ENCODE peak calls at places on chromosomes 2 and 18, in nine cellular contexts. One of them, this sample, is unnamed.

GRCh38 chr2:223969856-223970255 is 12.6 kb downstream of the MRPL44 start:
- DNase-seq in heart left ventricle: no peak
- DNase-seq in pancreas: no peak
- DNase-seq in A549: no peak
- DNase-seq in NCI-H1105 treated with DMSO at 0.1 percent for 48 hours: no peak
- DNase-seq in brain microvascular endothelial cell: peak
- DNase-seq in posterior vena cava: no peak
- DNase-seq in cardiac fibroblast: no peak
- DNase-seq in iPS-NIHi11: no peak
- DNase-seq in this sample: no peak

GRCh38 chr2:192570786-192571185 is 376.1 kb upstream of the TMEFF2 start:
- DNase-seq in NCI-H1105 treated with DMSO at 0.1 percent for 48 hours: no peak
- DNase-seq in cardiac fibroblast: no peak
- DNase-seq in iPS-NIHi11: no peak
- DNase-seq in heart left ventricle: no peak
- DNase-seq in posterior vena cava: no peak
- DNase-seq in brain microvascular endothelial cell: no peak
- DNase-seq in A549: no peak
- DNase-seq in pancreas: no peak
- DNase-seq in this sample: no peak

GRCh38 chr2:122019729-122020128 is 264.3 kb downstream of the TSN start:
- DNase-seq in heart left ventricle: no peak
- DNase-seq in posterior vena cava: no peak
- DNase-seq in NCI-H1105 treated with DMSO at 0.1 percent for 48 hours: no peak
- DNase-seq in iPS-NIHi11: no peak
- DNase-seq in cardiac fibroblast: peak
- DNase-seq in brain microvascular endothelial cell: no peak
- DNase-seq in A549: no peak
- DNase-seq in pancreas: peak
- DNase-seq in this sample: no peak

GRCh38 chr2:24821433-24821891 is 28.2 kb downstream of the CENPO start:
- DNase-seq in brain microvascular endothelial cell: no peak
- DNase-seq in posterior vena cava: no peak
- DNase-seq in pancreas: no peak
- DNase-seq in heart left ventricle: no peak
- DNase-seq in A549: no peak
- DNase-seq in iPS-NIHi11: peak
- DNase-seq in NCI-H1105 treated with DMSO at 0.1 percent for 48 hours: no peak
- DNase-seq in cardiac fibroblast: no peak
- DNase-seq in this sample: no peak

GRCh38 chr18:10727477-10727876 is 201.7 kb downstream of the NAPG start:
- DNase-seq in pancreas: no peak
- DNase-seq in cardiac fibroblast: peak
- DNase-seq in brain microvascular endothelial cell: no peak
- DNase-seq in A549: no peak
- DNase-seq in posterior vena cava: no peak
- DNase-seq in iPS-NIHi11: no peak
- DNase-seq in NCI-H1105 treated with DMSO at 0.1 percent for 48 hours: no peak
- DNase-seq in heart left ventricle: peak
- DNase-seq in this sample: no peak

GRCh38 chr18:41761329-41762028 is 193.6 kb upstream of the PIK3C3 start:
- DNase-seq in brain microvascular endothelial cell: peak
- DNase-seq in NCI-H1105 treated with DMSO at 0.1 percent for 48 hours: no peak
- DNase-seq in pancreas: no peak
- DNase-seq in A549: peak
- DNase-seq in cardiac fibroblast: peak
- DNase-seq in heart left ventricle: no peak
- DNase-seq in iPS-NIHi11: no peak
- DNase-seq in posterior vena cava: no peak
- DNase-seq in this sample: no peak

GRCh38 chr2:460861-461260 is 173.0 kb upstream of the ALKAL2 start:
- DNase-seq in iPS-NIHi11: no peak
- DNase-seq in A549: no peak
- DNase-seq in cardiac fibroblast: no peak
- DNase-seq in posterior vena cava: no peak
- DNase-seq in brain microvascular endothelial cell: no peak
- DNase-seq in NCI-H1105 treated with DMSO at 0.1 percent for 48 hours: no peak
- DNase-seq in heart left ventricle: no peak
- DNase-seq in pancreas: no peak
- DNase-seq in this sample: peak

GRCh38 chr2:101500860-101501259 is 25.9 kb upstream of the RFX8 start:
- DNase-seq in NCI-H1105 treated with DMSO at 0.1 percent for 48 hours: no peak
- DNase-seq in pancreas: no peak
- DNase-seq in iPS-NIHi11: no peak
- DNase-seq in heart left ventricle: no peak
- DNase-seq in posterior vena cava: no peak
- DNase-seq in A549: no peak
- DNase-seq in cardiac fibroblast: peak
- DNase-seq in brain microvascular endothelial cell: no peak
- DNase-seq in this sample: no peak

GRCh38 chr18:56200381-56200831 is 438.0 kb downstream of the TXNL1 start:
- DNase-seq in cardiac fibroblast: peak
- DNase-seq in posterior vena cava: no peak
- DNase-seq in iPS-NIHi11: no peak
- DNase-seq in NCI-H1105 treated with DMSO at 0.1 percent for 48 hours: no peak
- DNase-seq in heart left ventricle: no peak
- DNase-seq in A549: no peak
- DNase-seq in pancreas: no peak
- DNase-seq in brain microvascular endothelial cell: peak
- DNase-seq in this sample: no peak

GRCh38 chr18:63302647-63303405 is 16.7 kb downstream of the BCL2 start:
- DNase-seq in NCI-H1105 treated with DMSO at 0.1 percent for 48 hours: no peak
- DNase-seq in posterior vena cava: no peak
- DNase-seq in brain microvascular endothelial cell: no peak
- DNase-seq in cardiac fibroblast: no peak
- DNase-seq in heart left ventricle: no peak
- DNase-seq in A549: no peak
- DNase-seq in iPS-NIHi11: no peak
- DNase-seq in pancreas: no peak
- DNase-seq in this sample: no peak

GRCh38 chr18:70422061-70422965 is 133.5 kb downstream of the SOCS6 start:
- DNase-seq in cardiac fibroblast: peak
- DNase-seq in iPS-NIHi11: peak
- DNase-seq in brain microvascular endothelial cell: peak
- DNase-seq in A549: peak
- DNase-seq in heart left ventricle: peak
- DNase-seq in posterior vena cava: peak
- DNase-seq in NCI-H1105 treated with DMSO at 0.1 percent for 48 hours: peak
- DNase-seq in pancreas: peak
- DNase-seq in this sample: no peak

GRCh38 chr2:46915281-46915810 is at the start of gene MCFD2:
- DNase-seq in A549: peak
- DNase-seq in posterior vena cava: peak
- DNase-seq in brain microvascular endothelial cell: no peak
- DNase-seq in NCI-H1105 treated with DMSO at 0.1 percent for 48 hours: no peak
- DNase-seq in iPS-NIHi11: no peak
- DNase-seq in cardiac fibroblast: peak
- DNase-seq in pancreas: peak
- DNase-seq in heart left ventricle: peak
- DNase-seq in this sample: no peak

GRCh38 chr18:4254840-4255239 is 200.3 kb downstream of the DLGAP1 start:
- DNase-seq in posterior vena cava: no peak
- DNase-seq in NCI-H1105 treated with DMSO at 0.1 percent for 48 hours: no peak
- DNase-seq in cardiac fibroblast: no peak
- DNase-seq in heart left ventricle: no peak
- DNase-seq in A549: no peak
- DNase-seq in pancreas: no peak
- DNase-seq in iPS-NIHi11: no peak
- DNase-seq in brain microvascular endothelial cell: no peak
- DNase-seq in this sample: no peak

GRCh38 chr2:38308821-38309220 is 68.3 kb downstream of the ATL2 start:
- DNase-seq in iPS-NIHi11: no peak
- DNase-seq in NCI-H1105 treated with DMSO at 0.1 percent for 48 hours: no peak
- DNase-seq in heart left ventricle: no peak
- DNase-seq in brain microvascular endothelial cell: no peak
- DNase-seq in cardiac fibroblast: no peak
- DNase-seq in A549: no peak
- DNase-seq in pancreas: no peak
- DNase-seq in posterior vena cava: no peak
- DNase-seq in this sample: no peak

GRCh38 chr2:127392133-127392827 is 4.5 kb upstream of the MAP3K2 start:
- DNase-seq in A549: no peak
- DNase-seq in brain microvascular endothelial cell: no peak
- DNase-seq in heart left ventricle: no peak
- DNase-seq in posterior vena cava: no peak
- DNase-seq in NCI-H1105 treated with DMSO at 0.1 percent for 48 hours: no peak
- DNase-seq in iPS-NIHi11: no peak
- DNase-seq in cardiac fibroblast: peak
- DNase-seq in pancreas: no peak
- DNase-seq in this sample: no peak

GRCh38 chr2:154724194-154724797 is 25.8 kb downstream of the KCNJ3 start:
- DNase-seq in A549: no peak
- DNase-seq in NCI-H1105 treated with DMSO at 0.1 percent for 48 hours: no peak
- DNase-seq in brain microvascular endothelial cell: no peak
- DNase-seq in cardiac fibroblast: no peak
- DNase-seq in posterior vena cava: no peak
- DNase-seq in pancreas: no peak
- DNase-seq in iPS-NIHi11: no peak
- DNase-seq in heart left ventricle: no peak
- DNase-seq in this sample: no peak

GRCh38 chr2:164621761-164622105 is 451 bp upstream of the GRB14 start:
- DNase-seq in A549: peak
- DNase-seq in heart left ventricle: peak
- DNase-seq in iPS-NIHi11: no peak
- DNase-seq in brain microvascular endothelial cell: no peak
- DNase-seq in posterior vena cava: no peak
- DNase-seq in cardiac fibroblast: no peak
- DNase-seq in pancreas: peak
- DNase-seq in NCI-H1105 treated with DMSO at 0.1 percent for 48 hours: peak
- DNase-seq in this sample: no peak

GRCh38 chr2:36456227-36456788 is 100.7 kb downstream of the CRIM1 start:
- DNase-seq in heart left ventricle: peak
- DNase-seq in brain microvascular endothelial cell: peak
- DNase-seq in NCI-H1105 treated with DMSO at 0.1 percent for 48 hours: no peak
- DNase-seq in posterior vena cava: no peak
- DNase-seq in pancreas: peak
- DNase-seq in cardiac fibroblast: peak
- DNase-seq in A549: no peak
- DNase-seq in iPS-NIHi11: no peak
- DNase-seq in this sample: no peak

GRCh38 chr18:50622320-50622719 is 62.4 kb downstream of the MAPK4 start:
- DNase-seq in heart left ventricle: no peak
- DNase-seq in posterior vena cava: no peak
- DNase-seq in pancreas: no peak
- DNase-seq in cardiac fibroblast: no peak
- DNase-seq in A549: no peak
- DNase-seq in brain microvascular endothelial cell: no peak
- DNase-seq in NCI-H1105 treated with DMSO at 0.1 percent for 48 hours: no peak
- DNase-seq in iPS-NIHi11: no peak
- DNase-seq in this sample: no peak

GRCh38 chr2:40283111-40283909 is 168.6 kb downstream of the SLC8A1 start:
- DNase-seq in iPS-NIHi11: no peak
- DNase-seq in A549: no peak
- DNase-seq in heart left ventricle: no peak
- DNase-seq in posterior vena cava: no peak
- DNase-seq in cardiac fibroblast: peak
- DNase-seq in pancreas: no peak
- DNase-seq in NCI-H1105 treated with DMSO at 0.1 percent for 48 hours: no peak
- DNase-seq in brain microvascular endothelial cell: no peak
- DNase-seq in this sample: no peak

GRCh38 chr18:62829936-62830335 is 114.6 kb downstream of the PHLPP1 start:
- DNase-seq in heart left ventricle: no peak
- DNase-seq in cardiac fibroblast: no peak
- DNase-seq in posterior vena cava: no peak
- DNase-seq in brain microvascular endothelial cell: peak
- DNase-seq in pancreas: no peak
- DNase-seq in iPS-NIHi11: no peak
- DNase-seq in NCI-H1105 treated with DMSO at 0.1 percent for 48 hours: no peak
- DNase-seq in A549: no peak
- DNase-seq in this sample: no peak

GRCh38 chr2:182854405-182855105 is 11.9 kb downstream of the FRZB start:
- DNase-seq in pancreas: no peak
- DNase-seq in cardiac fibroblast: peak
- DNase-seq in brain microvascular endothelial cell: peak
- DNase-seq in heart left ventricle: no peak
- DNase-seq in iPS-NIHi11: no peak
- DNase-seq in A549: no peak
- DNase-seq in NCI-H1105 treated with DMSO at 0.1 percent for 48 hours: no peak
- DNase-seq in posterior vena cava: no peak
- DNase-seq in this sample: no peak

GRCh38 chr2:128406629-128407252 is 88.1 kb upstream of the HS6ST1 start:
- DNase-seq in brain microvascular endothelial cell: no peak
- DNase-seq in heart left ventricle: no peak
- DNase-seq in cardiac fibroblast: no peak
- DNase-seq in NCI-H1105 treated with DMSO at 0.1 percent for 48 hours: no peak
- DNase-seq in iPS-NIHi11: no peak
- DNase-seq in posterior vena cava: no peak
- DNase-seq in A549: no peak
- DNase-seq in pancreas: peak
- DNase-seq in this sample: no peak

GRCh38 chr2:11832531-11832930 is 86.1 kb downstream of the LPIN1 start:
- DNase-seq in cardiac fibroblast: no peak
- DNase-seq in NCI-H1105 treated with DMSO at 0.1 percent for 48 hours: no peak
- DNase-seq in pancreas: no peak
- DNase-seq in iPS-NIHi11: no peak
- DNase-seq in heart left ventricle: no peak
- DNase-seq in posterior vena cava: no peak
- DNase-seq in brain microvascular endothelial cell: no peak
- DNase-seq in A549: no peak
- DNase-seq in this sample: no peak

GRCh38 chr2:84071050-84071449 is 388.0 kb downstream of the SUCLG1 start:
- DNase-seq in posterior vena cava: no peak
- DNase-seq in iPS-NIHi11: no peak
- DNase-seq in A549: no peak
- DNase-seq in brain microvascular endothelial cell: no peak
- DNase-seq in NCI-H1105 treated with DMSO at 0.1 percent for 48 hours: no peak
- DNase-seq in pancreas: no peak
- DNase-seq in cardiac fibroblast: no peak
- DNase-seq in heart left ventricle: no peak
- DNase-seq in this sample: no peak

GRCh38 chr2:41160439-41160838 is 708.5 kb upstream of the SLC8A1 start:
- DNase-seq in iPS-NIHi11: no peak
- DNase-seq in posterior vena cava: no peak
- DNase-seq in brain microvascular endothelial cell: no peak
- DNase-seq in cardiac fibroblast: peak
- DNase-seq in NCI-H1105 treated with DMSO at 0.1 percent for 48 hours: no peak
- DNase-seq in pancreas: no peak
- DNase-seq in A549: no peak
- DNase-seq in heart left ventricle: no peak
- DNase-seq in this sample: no peak

GRCh38 chr18:36411745-36412168 is 114.2 kb downstream of the FHOD3 start:
- DNase-seq in posterior vena cava: no peak
- DNase-seq in cardiac fibroblast: peak
- DNase-seq in iPS-NIHi11: peak
- DNase-seq in brain microvascular endothelial cell: peak
- DNase-seq in heart left ventricle: no peak
- DNase-seq in A549: no peak
- DNase-seq in NCI-H1105 treated with DMSO at 0.1 percent for 48 hours: peak
- DNase-seq in pancreas: no peak
- DNase-seq in this sample: no peak

GRCh38 chr2:47058061-47058931 is 96.8 kb downstream of the STPG4 start:
- DNase-seq in cardiac fibroblast: peak
- DNase-seq in pancreas: no peak
- DNase-seq in A549: no peak
- DNase-seq in heart left ventricle: peak
- DNase-seq in posterior vena cava: no peak
- DNase-seq in brain microvascular endothelial cell: no peak
- DNase-seq in iPS-NIHi11: no peak
- DNase-seq in NCI-H1105 treated with DMSO at 0.1 percent for 48 hours: no peak
- DNase-seq in this sample: no peak

GRCh38 chr2:209431701-209432100 is 7.9 kb downstream of the MAP2 start:
- DNase-seq in iPS-NIHi11: no peak
- DNase-seq in pancreas: no peak
- DNase-seq in brain microvascular endothelial cell: no peak
- DNase-seq in A549: no peak
- DNase-seq in NCI-H1105 treated with DMSO at 0.1 percent for 48 hours: no peak
- DNase-seq in posterior vena cava: no peak
- DNase-seq in heart left ventricle: no peak
- DNase-seq in cardiac fibroblast: peak
- DNase-seq in this sample: no peak

GRCh38 chr2:80256396-80257167 is 48.0 kb downstream of the LRRTM1 start:
- DNase-seq in iPS-NIHi11: peak
- DNase-seq in A549: no peak
- DNase-seq in NCI-H1105 treated with DMSO at 0.1 percent for 48 hours: no peak
- DNase-seq in pancreas: no peak
- DNase-seq in brain microvascular endothelial cell: no peak
- DNase-seq in posterior vena cava: no peak
- DNase-seq in cardiac fibroblast: peak
- DNase-seq in heart left ventricle: no peak
- DNase-seq in this sample: no peak

GRCh38 chr2:160465406-160465805 is 28.2 kb downstream of the RBMS1 start:
- DNase-seq in A549: no peak
- DNase-seq in brain microvascular endothelial cell: no peak
- DNase-seq in iPS-NIHi11: no peak
- DNase-seq in NCI-H1105 treated with DMSO at 0.1 percent for 48 hours: no peak
- DNase-seq in cardiac fibroblast: no peak
- DNase-seq in heart left ventricle: no peak
- DNase-seq in pancreas: no peak
- DNase-seq in posterior vena cava: no peak
- DNase-seq in this sample: no peak

This sample was measured in CD8-positive, alpha-beta T cell.